ENCODE peak calls at places on chromosomes 2 and 18, in nine cellular contexts. Y is GM23338, Z is transverse colon, J is upper lobe of left lung, B is suprapubic skin, L is Panc1, A is HCT116, V is H1, I is endothelial cell of umbilical vein. U is an unnamed sample.

GRCh38 chr2:148876589-148877402 is 1.8 kb downstream of the KIF5C start:
- DNase-seq in I (no peak), V (peak; percentile 82), A (no peak), Z (peak; percentile 21), B (no peak), J (no peak), Y (peak; percentile 95), L (no peak), U (no peak)

GRCh38 chr2:186486651-186487647 is 889 bp downstream of the ZC3H15 start:
- DNase-seq in Z (no peak), I (peak; percentile 68), A (no peak), Y (no peak), B (no peak), J (no peak), V (no peak), L (no peak), U (no peak)

GRCh38 chr2:65545818-65546217 is 113.4 kb upstream of the SPRED2 start:
- DNase-seq in V (no peak), B (no peak), Y (no peak), J (no peak), L (peak; percentile 56), A (no peak), I (peak; percentile 68), Z (no peak), U (no peak)

GRCh38 chr2:108330971-108331370 is 42.3 kb downstream of the SULT1C2 start:
- DNase-seq in L (no peak), Y (no peak), J (no peak), I (peak; percentile 25), V (no peak), Z (no peak), A (no peak), B (no peak), U (no peak)

GRCh38 chr2:27316655-27317412 is 6.1 kb downstream of the MPV17 start:
- DNase-seq in Y (no peak), A (no peak), B (no peak), V (no peak), Z (no peak), J (no peak), L (no peak), I (no peak), U (no peak)

GRCh38 chr2:30234180-30234971 is 3.0 kb downstream of the LBH start:
- DNase-seq in B (no peak), Z (peak; percentile 30), Y (peak; percentile 52), J (no peak), V (no peak), A (no peak), L (no peak), I (peak; percentile 14), U (no peak)

GRCh38 chr18:49861659-49862058 is 48.3 kb upstream of the ACAA2 start:
- DNase-seq in V (no peak), L (no peak), B (no peak), I (peak; percentile 30), J (no peak), A (no peak), Z (no peak), Y (peak; percentile 12), U (no peak)

GRCh38 chr2:69046221-69046662 is 33.3 kb downstream of the ANTXR1 start:
- DNase-seq in B (no peak), A (no peak), I (peak; percentile 88), V (no peak), Y (no peak), Z (no peak), L (peak; percentile 35), J (no peak), U (no peak)

GRCh38 chr2:229141626-229142025 is 129.5 kb downstream of the PID1 start:
- DNase-seq in A (no peak), Y (no peak), B (no peak), V (no peak), I (no peak), L (no peak), J (no peak), Z (no peak), U (no peak)

GRCh38 chr2:204228169-204228940 is 291.8 kb downstream of the ICOS start:
- DNase-seq in J (no peak), Y (peak; percentile 56), L (no peak), V (no peak), I (peak; percentile 61), B (no peak), Z (no peak), A (no peak), U (no peak)

GRCh38 chr18:45571714-45572113 is 43.6 kb upstream of the SLC14A2 start:
- DNase-seq in B (no peak), Y (peak; percentile 41), L (no peak), A (peak; percentile 7), Z (no peak), I (no peak), V (no peak), J (no peak), U (no peak)
- TF ChIP-seq CTCF in B (no peak), Y (peak; percentile 42), L (peak; percentile 11), A (no peak), Z (no peak), I (no peak), V (peak; percentile 35), J (no peak), U (no peak)

DNA sequence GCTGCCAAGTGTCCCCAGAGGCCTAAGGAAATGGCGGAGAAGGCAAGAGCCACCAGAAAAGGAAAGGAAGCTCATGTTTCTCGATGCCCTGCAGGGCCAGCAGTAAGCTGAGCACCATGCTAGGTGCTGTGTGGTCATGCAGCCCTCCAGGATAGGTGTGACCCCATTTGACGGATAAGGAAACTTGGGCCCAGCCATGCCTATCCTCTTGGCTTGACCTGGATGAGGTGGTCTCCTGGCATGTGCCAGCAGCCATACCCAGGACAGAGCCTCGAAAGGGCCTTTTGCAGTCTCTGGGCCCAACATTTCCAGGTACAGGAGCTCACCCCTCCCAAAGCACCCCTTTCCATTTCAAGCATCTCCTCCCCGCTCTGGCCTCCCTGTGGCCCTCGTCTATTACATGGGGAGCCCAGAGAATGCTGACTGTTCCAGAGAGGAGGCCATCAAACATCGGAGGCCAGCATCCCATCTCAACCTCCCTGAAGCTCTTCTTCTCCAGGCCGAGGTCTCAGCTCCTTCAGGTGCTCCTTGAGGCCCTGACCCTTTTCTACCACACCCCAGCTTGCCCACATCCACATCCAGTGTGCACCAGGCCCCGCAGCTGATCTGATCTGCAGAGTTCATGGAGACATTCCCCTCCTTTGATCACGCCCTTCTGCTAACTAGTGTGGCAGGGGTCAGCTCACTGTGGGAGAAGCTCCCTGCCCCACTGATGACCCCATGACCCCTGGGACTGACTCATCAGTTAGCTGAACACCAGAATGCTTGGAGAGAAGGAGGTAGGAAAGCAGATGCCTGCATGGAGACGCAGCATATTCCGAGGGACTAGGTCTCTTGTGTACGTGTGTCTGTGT is 208.4 kb downstream of the TNS1 start:
- DNase-seq in Y (no peak), V (peak; percentile 32), L (no peak), J (no peak), A (no peak), B (peak; percentile 58), Z (no peak), I (no peak), U (peak; percentile 77)
- H3K4me1 ChIP-seq in Y (no peaks in the 10 kb centered on the region), V (no peaks in the 10 kb centered on the region), L (no peaks in the 10 kb centered on the region), J (peaks cover 20% of the 10 kb centered on the region), A (no peaks in the 10 kb centered on the region), B (peaks cover 23% of the 10 kb centered on the region), Z (peaks cover under 1% of the 10 kb centered on the region), I (no peaks in the 10 kb centered on the region), U (peaks cover 36% of the 10 kb centered on the region)

GRCh38 chr2:181264436-181264835 is 192.8 kb upstream of the ITGA4 start:
- DNase-seq in B (no peak), I (no peak), Z (no peak), L (no peak), J (no peak), Y (no peak), A (no peak), V (no peak), U (no peak)

GRCh38 chr2:181253438-181253837 is 203.7 kb upstream of the ITGA4 start:
- DNase-seq in I (no peak), B (no peak), A (no peak), Z (no peak), L (no peak), J (no peak), V (no peak), Y (no peak), U (no peak)

GRCh38 chr2:181262782-181263181 is 194.4 kb upstream of the ITGA4 start:
- DNase-seq in Y (no peak), I (no peak), Z (no peak), L (no peak), B (no peak), A (no peak), J (no peak), V (no peak), U (no peak)

GRCh38 chr2:181264016-181264415 is 193.2 kb upstream of the ITGA4 start:
- DNase-seq in Z (no peak), I (no peak), B (no peak), V (no peak), L (no peak), Y (peak; percentile 25), J (no peak), A (no peak), U (no peak)

GRCh38 chr2:181258761-181259160 is 198.4 kb upstream of the ITGA4 start:
- DNase-seq in V (no peak), I (no peak), A (no peak), Z (no peak), Y (no peak), L (no peak), J (no peak), B (no peak), U (no peak)
- TF ChIP-seq POLR2AphosphoS5 in V (no peak), I (no peak), A (no peak), Z (no peak), Y (no peak), L (no peak), J (no peak), B (no peak), U (no peak)

GRCh38 chr2:9762941-9763340 is 80.3 kb upstream of the TAF1B start:
- DNase-seq in I (no peak), A (no peak), V (no peak), Y (no peak), J (no peak), B (no peak), Z (no peak), L (no peak), U (no peak)
- TF ChIP-seq CTCF in I (no peak), A (no peak), V (no peak), Y (no peak), J (no peak), B (no peak), Z (no peak), L (no peak), U (no peak)

U was measured in vagina.